ENCODE peak calls at places on chromosomes 16 and 17, in six cellular contexts. J, N, B, R, D and M are unnamed samples.

GRCh38 chr16:85735225-85735722 is 15.6 kb downstream of the C16orf74 start:
- DNase-seq in D (peak; percentile 57), N (no peak), J (no peak), R (no peak), B (no peak), M (no peak)

GRCh38 chr16:30187971-30188561 is 4.7 kb downstream of the CORO1A start:
- DNase-seq in J (no peak), B (no peak), D (no peak), N (no peak), R (peak; percentile 39), M (no peak)

GRCh38 chr17:306116-306515 is 46.5 kb downstream of the RPH3AL start:
- DNase-seq in N (no peak), R (peak; percentile 34), B (no peak), D (no peak), J (no peak), M (no peak)

GRCh38 chr17:14552311-14552710 is 251.4 kb downstream of the HS3ST3B1 start:
- DNase-seq in D (no peak), J (no peak), N (no peak), R (no peak), B (peak; percentile 3), M (no peak)

GRCh38 chr17:38339891-38340290 is 3.9 kb downstream of the GPR179 start:
- DNase-seq in N (no peak), J (no peak), B (no peak), D (no peak), R (no peak), M (no peak)

GRCh38 chr17:50266384-50267073 is 7.7 kb upstream of the TMEM92 start:
- DNase-seq in B (peak; percentile 86), N (no peak), R (peak; percentile 61), D (no peak), J (no peak), M (no peak)

GRCh38 chr16:2968368-2968737 is 795 bp upstream of the PAQR4 start:
- DNase-seq in N (no peak), J (no peak), D (no peak), R (no peak), B (no peak), M (no peak)

GRCh38 chr16:86031141-86031678 is 132.2 kb downstream of the IRF8 start:
- DNase-seq in N (no peak), B (no peak), R (no peak), D (no peak), J (no peak), M (no peak)

GRCh38 chr17:5838661-5839300 is 231.4 kb upstream of the WSCD1 start:
- DNase-seq in R (no peak), N (no peak), J (no peak), D (no peak), B (no peak), M (no peak)

GRCh38 chr17:79022507-79022991 is 1.4 kb upstream of the C1QTNF1 start:
- DNase-seq in R (no peak), B (no peak), J (no peak), N (no peak), D (no peak), M (no peak)

GRCh38 chr17:7822126-7822525 is 11.9 kb upstream of the KDM6B start:
- DNase-seq in J (no peak), N (no peak), D (no peak), R (no peak), B (no peak), M (no peak)

GRCh38 chr17:28575126-28575795 is 1.4 kb downstream of the ALDOC start:
- DNase-seq in N (no peak), J (peak; percentile 62), B (no peak), R (no peak), D (no peak), M (no peak)
- TF ChIP-seq CTCF in N (no peak), J (peak; percentile 33), B (no peak), R (no peak), D (no peak), M (no peak)

GRCh38 chr16:55653106-55653505 is 2.7 kb upstream of the SLC6A2 start:
- DNase-seq in N (no peak), B (no peak), R (no peak), D (no peak), J (no peak), M (no peak)

GRCh38 chr16:55655381-55655708 is 443 bp upstream of the SLC6A2 start:
- DNase-seq in B (no peak), D (no peak), J (no peak), R (no peak), N (no peak), M (no peak)

GRCh38 chr16:55655709-55656694 is at the start of gene SLC6A2:
- DNase-seq in D (no peak), N (peak; percentile 21), J (peak; percentile 97), B (no peak), R (no peak), M (no peak)

GRCh38 chr16:55647798-55648197 is 8.0 kb upstream of the SLC6A2 start:
- DNase-seq in R (no peak), J (no peak), B (no peak), D (no peak), N (no peak), M (no peak)

GRCh38 chr16:55651841-55652824 is 3.7 kb upstream of the SLC6A2 start:
- DNase-seq in R (no peak), D (no peak), J (peak; percentile 99), N (no peak), B (no peak), M (no peak)
- TF ChIP-seq CTCF in R (no peak), D (no peak), J (no peak), N (no peak), B (no peak), M (no peak)

DNA sequence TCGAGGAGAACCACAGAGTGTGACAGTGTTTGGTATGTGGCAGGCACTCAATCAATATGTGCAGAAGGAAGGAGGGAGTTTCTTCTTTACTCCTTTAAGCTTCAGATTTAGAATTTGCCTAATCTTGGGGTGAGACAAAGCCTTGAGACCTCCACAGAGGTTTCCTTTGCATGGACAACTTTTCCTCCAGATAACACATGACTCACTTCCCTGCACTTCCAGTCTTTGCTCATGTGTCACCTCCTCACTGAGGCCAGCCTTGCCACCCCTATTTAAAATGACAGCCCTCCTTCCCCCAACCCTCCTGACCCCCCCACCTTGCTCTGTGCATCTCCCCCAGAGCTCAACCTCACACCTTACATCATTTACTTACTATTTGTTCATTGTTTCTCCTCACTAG is 17.4 kb upstream of the NOS2 start:
- DNase-seq in J (no peak), D (no peak), B (no peak), R (no peak), N (no peak), M (no peak)
- TF ChIP-seq CTCF in J (no peak), D (no peak), B (no peak), R (no peak), N (no peak), M (no peak)

GRCh38 chr16:90035902-90036301 is 16.6 kb upstream of the DBNDD1 start:
- DNase-seq in N (no peak), R (no peak), J (no peak), D (no peak), B (no peak), M (no peak)

GRCh38 chr16:90031186-90031930 is 12.1 kb upstream of the DBNDD1 start:
- DNase-seq in N (no peak), R (peak; percentile 15), D (no peak), J (no peak), B (no peak), M (no peak)

GRCh38 chr16:90034504-90034903 is 15.2 kb upstream of the DBNDD1 start:
- DNase-seq in J (no peak), B (no peak), N (no peak), D (no peak), R (no peak), M (no peak)

GRCh38 chr16:90031931-90032663 is 12.8 kb upstream of the DBNDD1 start:
- DNase-seq in D (no peak), J (no peak), R (peak; percentile 6), B (peak; percentile 66), N (no peak), M (no peak)

DNA sequence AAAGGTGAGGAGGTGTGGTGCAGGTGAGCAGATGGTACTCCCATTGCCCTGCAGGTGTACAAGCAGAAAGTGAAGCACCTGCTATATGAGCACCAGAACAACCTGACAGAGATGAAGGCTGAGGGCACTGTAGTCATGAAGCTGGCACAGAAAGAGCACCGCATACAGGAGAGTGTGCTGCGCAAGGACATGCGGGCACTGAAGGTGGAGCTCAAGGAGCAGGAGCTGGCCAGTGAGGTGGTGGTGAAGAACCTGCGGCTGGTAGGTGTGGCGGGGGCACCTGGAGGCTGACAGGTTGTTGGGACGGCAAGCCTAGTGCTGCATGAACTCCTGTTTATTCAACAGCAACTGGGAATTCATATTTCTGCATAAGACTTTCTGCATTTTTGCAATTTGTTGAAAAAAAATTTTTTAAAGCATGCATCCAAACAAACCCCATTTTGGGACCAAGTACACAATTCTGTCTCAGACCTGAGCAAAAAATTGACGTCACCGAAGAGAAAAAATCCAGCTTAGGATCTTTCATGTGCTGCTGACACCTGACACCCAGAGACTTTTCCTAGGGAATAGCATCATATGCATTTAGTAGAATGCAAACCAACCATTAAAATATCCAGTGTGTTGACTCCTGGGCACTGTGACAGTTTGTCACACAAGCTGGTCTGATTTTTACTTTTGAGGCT is 13.5 kb upstream of the DBNDD1 start:
- DNase-seq in J (no peak), B (peak; percentile 49), D (no peak), R (no peak), N (no peak), M (no peak)
- TF ChIP-seq CTCF in J (no peak), B (no peak), D (no peak), R (no peak), N (no peak), M (no peak)

GRCh38 chr17:48553190-48553547 is 8.3 kb upstream of the HOXB2 start:
- DNase-seq in D (no peak), B (no peak), N (no peak), J (no peak), R (no peak), M (no peak)

GRCh38 chr17:48553837-48554236 is 8.9 kb upstream of the HOXB2 start:
- DNase-seq in J (no peak), B (no peak), R (no peak), N (no peak), D (no peak), M (no peak)

GRCh38 chr17:48551206-48551597 is 6.3 kb upstream of the HOXB2 start:
- DNase-seq in N (no peak), B (no peak), J (no peak), R (no peak), D (no peak), M (no peak)

GRCh38 chr17:48551601-48552452 is 6.9 kb upstream of the HOXB2 start:
- DNase-seq in D (no peak), B (no peak), R (no peak), N (no peak), J (no peak), M (no peak)

DNA sequence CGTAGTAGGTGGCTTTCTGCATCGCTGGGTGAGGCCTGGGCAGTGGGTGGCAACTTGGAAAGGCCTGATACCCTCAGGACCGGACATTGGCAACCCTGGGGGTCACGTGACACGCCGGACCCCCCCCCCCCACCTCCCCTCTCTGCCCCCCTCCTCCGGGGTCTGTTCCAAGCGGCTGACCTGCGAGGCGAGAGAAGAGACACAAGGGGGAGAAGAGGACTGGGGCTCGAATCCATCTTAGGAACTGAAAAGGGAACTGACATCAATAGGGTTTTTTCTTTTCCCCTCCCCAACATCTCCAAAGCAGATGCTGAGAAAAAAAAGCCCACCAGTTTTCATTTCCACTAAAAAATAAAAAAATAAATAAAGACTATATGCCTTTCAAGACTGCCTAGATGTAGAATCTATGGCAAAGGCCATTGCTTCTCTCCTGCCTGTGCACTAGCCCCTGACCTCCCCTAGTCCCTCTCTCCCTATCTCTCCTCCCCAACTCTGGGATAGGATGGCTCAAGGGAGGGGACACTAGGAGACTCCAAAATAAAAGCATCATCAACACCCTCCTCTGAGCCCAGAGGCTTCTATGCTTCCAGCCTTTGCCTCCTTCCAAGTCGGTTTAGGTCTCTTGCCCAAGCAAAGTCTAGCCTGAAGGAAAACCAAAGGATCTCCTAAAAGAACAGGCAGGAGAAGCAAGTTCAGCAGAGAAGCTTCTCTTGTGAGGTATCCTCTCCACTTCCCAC is 7.7 kb upstream of the HOXB2 start:
- DNase-seq in B (no peak), J (no peak), N (no peak), R (no peak), D (no peak), M (no peak)
- TF ChIP-seq CTCF in B (no peak), J (no peak), N (no peak), R (no peak), D (no peak), M (no peak)